ENCODE peak calls at places on chromosomes 13 and 19, in nine cellular contexts. One of them, this sample, is unnamed.

GRCh38 chr19:16886305-16886880 is 2.4 kb upstream of the F2RL3 start:
- DNase-seq in IMR-90: peak
- DNase-seq in fibroblast of lung: peak
- DNase-seq in CD8-positive, alpha-beta T cell: no peak
- DNase-seq in A549: peak
- DNase-seq in uterus: peak
- DNase-seq in pancreas: no peak
- DNase-seq in right cardiac atrium: peak
- DNase-seq in cardiac muscle cell: no peak
- DNase-seq in this sample: peak

GRCh38 chr19:46748325-46749109 is 2.3 kb upstream of the STRN4 start:
- DNase-seq in pancreas: no peak
- DNase-seq in fibroblast of lung: peak
- DNase-seq in right cardiac atrium: peak
- DNase-seq in A549: peak
- DNase-seq in CD8-positive, alpha-beta T cell: peak
- DNase-seq in cardiac muscle cell: peak
- DNase-seq in uterus: no peak
- DNase-seq in IMR-90: peak
- DNase-seq in this sample: peak

GRCh38 chr13:111911141-111911720 is 155.7 kb upstream of the SOX1 start:
- DNase-seq in pancreas: no peak
- DNase-seq in fibroblast of lung: no peak
- DNase-seq in cardiac muscle cell: no peak
- DNase-seq in uterus: no peak
- DNase-seq in A549: no peak
- DNase-seq in IMR-90: no peak
- DNase-seq in right cardiac atrium: no peak
- DNase-seq in CD8-positive, alpha-beta T cell: no peak
- DNase-seq in this sample: no peak

GRCh38 chr13:107271226-107271625 is 703.3 kb upstream of the ARGLU1 start:
- DNase-seq in uterus: no peak
- DNase-seq in cardiac muscle cell: no peak
- DNase-seq in CD8-positive, alpha-beta T cell: no peak
- DNase-seq in A549: no peak
- DNase-seq in fibroblast of lung: peak
- DNase-seq in right cardiac atrium: no peak
- DNase-seq in IMR-90: peak
- DNase-seq in pancreas: no peak
- DNase-seq in this sample: no peak

GRCh38 chr13:110436786-110437370 is 124.6 kb downstream of the RAB20 start:
- DNase-seq in fibroblast of lung: no peak
- DNase-seq in CD8-positive, alpha-beta T cell: no peak
- DNase-seq in cardiac muscle cell: no peak
- DNase-seq in IMR-90: no peak
- DNase-seq in A549: no peak
- DNase-seq in uterus: no peak
- DNase-seq in pancreas: no peak
- DNase-seq in right cardiac atrium: no peak
- DNase-seq in this sample: no peak

GRCh38 chr19:58406818-58407657 is 1.4 kb upstream of the ZNF584 start:
- DNase-seq in CD8-positive, alpha-beta T cell: no peak
- DNase-seq in pancreas: no peak
- DNase-seq in cardiac muscle cell: no peak
- DNase-seq in IMR-90: no peak
- DNase-seq in uterus: no peak
- DNase-seq in fibroblast of lung: no peak
- DNase-seq in A549: peak
- DNase-seq in right cardiac atrium: no peak
- DNase-seq in this sample: no peak

GRCh38 chr13:43159007-43159406 is 135.6 kb downstream of the DNAJC15 start:
- DNase-seq in CD8-positive, alpha-beta T cell: no peak
- DNase-seq in A549: no peak
- DNase-seq in cardiac muscle cell: no peak
- DNase-seq in right cardiac atrium: no peak
- DNase-seq in uterus: no peak
- DNase-seq in IMR-90: peak
- DNase-seq in fibroblast of lung: peak
- DNase-seq in pancreas: no peak
- DNase-seq in this sample: no peak

GRCh38 chr13:78875792-78876580 is 217.0 kb upstream of the OBI1 start:
- DNase-seq in fibroblast of lung: no peak
- DNase-seq in IMR-90: no peak
- DNase-seq in cardiac muscle cell: no peak
- DNase-seq in A549: no peak
- DNase-seq in right cardiac atrium: no peak
- DNase-seq in CD8-positive, alpha-beta T cell: no peak
- DNase-seq in uterus: no peak
- DNase-seq in pancreas: no peak
- DNase-seq in this sample: no peak

GRCh38 chr13:98416408-98416807 is 160.5 kb downstream of the STK24 start:
- DNase-seq in pancreas: peak
- DNase-seq in IMR-90: no peak
- DNase-seq in fibroblast of lung: no peak
- DNase-seq in right cardiac atrium: no peak
- DNase-seq in cardiac muscle cell: no peak
- DNase-seq in uterus: no peak
- DNase-seq in A549: no peak
- DNase-seq in CD8-positive, alpha-beta T cell: no peak
- DNase-seq in this sample: no peak

GRCh38 chr13:34926513-34926912 is 15.6 kb upstream of the NBEA start:
- DNase-seq in pancreas: no peak
- DNase-seq in fibroblast of lung: peak
- DNase-seq in A549: peak
- DNase-seq in right cardiac atrium: no peak
- DNase-seq in uterus: no peak
- DNase-seq in cardiac muscle cell: peak
- DNase-seq in CD8-positive, alpha-beta T cell: no peak
- DNase-seq in IMR-90: peak
- DNase-seq in this sample: no peak

GRCh38 chr19:18636969-18637629 is at the start of gene KLHL26:
- DNase-seq in cardiac muscle cell: no peak
- DNase-seq in CD8-positive, alpha-beta T cell: peak
- DNase-seq in A549: no peak
- DNase-seq in uterus: no peak
- DNase-seq in fibroblast of lung: no peak
- DNase-seq in pancreas: peak
- DNase-seq in right cardiac atrium: no peak
- DNase-seq in IMR-90: no peak
- DNase-seq in this sample: no peak

GRCh38 chr19:47445937-47446402 is 25.7 kb downstream of the SLC8A2 start:
- DNase-seq in fibroblast of lung: no peak
- DNase-seq in right cardiac atrium: peak
- DNase-seq in cardiac muscle cell: peak
- DNase-seq in CD8-positive, alpha-beta T cell: peak
- DNase-seq in uterus: peak
- DNase-seq in A549: peak
- DNase-seq in IMR-90: no peak
- DNase-seq in pancreas: peak
- DNase-seq in this sample: peak

GRCh38 chr13:34411177-34411576 is 530.9 kb upstream of the NBEA start:
- DNase-seq in CD8-positive, alpha-beta T cell: no peak
- DNase-seq in fibroblast of lung: no peak
- DNase-seq in A549: no peak
- DNase-seq in pancreas: no peak
- DNase-seq in uterus: no peak
- DNase-seq in right cardiac atrium: no peak
- DNase-seq in IMR-90: no peak
- DNase-seq in cardiac muscle cell: no peak
- DNase-seq in this sample: no peak

DNA sequence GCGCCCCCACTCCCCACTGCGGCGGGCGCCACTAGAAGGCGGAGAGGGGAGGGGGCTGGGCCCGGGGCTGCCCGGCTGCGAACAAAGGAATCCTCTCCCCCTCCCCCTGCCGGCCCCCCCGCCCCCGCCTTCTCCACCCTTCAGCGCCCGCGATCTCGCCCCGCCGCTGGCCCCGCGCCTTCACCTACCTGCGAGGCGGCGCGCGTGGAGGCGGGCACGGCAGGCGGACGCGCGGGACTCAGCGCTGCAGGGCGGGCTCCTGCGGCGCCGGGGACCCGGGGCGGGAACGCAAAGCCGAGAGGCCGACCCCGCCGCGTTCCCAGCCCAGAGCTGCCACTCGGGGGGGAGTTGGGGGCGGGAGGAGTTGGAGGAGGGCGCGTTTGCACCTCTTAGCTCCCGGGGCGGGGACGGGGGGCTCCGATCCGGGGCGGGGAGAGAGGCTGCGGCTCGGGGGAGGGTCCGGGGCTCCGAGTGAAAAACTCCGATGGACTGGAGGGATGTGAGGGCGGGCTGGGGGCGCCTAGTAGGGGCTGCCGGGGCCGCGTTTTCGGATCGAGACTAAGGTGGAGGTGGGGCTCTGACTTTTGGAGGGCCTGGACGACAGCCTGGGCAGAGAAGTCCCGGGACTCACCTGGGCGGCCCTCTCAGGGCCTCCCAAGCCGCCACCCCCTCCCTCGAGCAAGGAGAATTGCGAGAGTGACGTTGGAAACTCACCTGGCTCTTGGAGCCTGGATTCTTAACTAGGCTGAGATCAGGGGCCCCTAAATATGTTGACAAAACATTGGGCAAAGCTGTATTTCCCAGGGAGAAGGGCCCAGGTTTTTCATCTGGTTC is at the start of gene FBN3:
- DNase-seq in pancreas: no peak
- DNase-seq in uterus: no peak
- DNase-seq in right cardiac atrium: no peak
- DNase-seq in cardiac muscle cell: peak
- DNase-seq in A549: no peak
- DNase-seq in IMR-90: no peak
- DNase-seq in fibroblast of lung: no peak
- DNase-seq in CD8-positive, alpha-beta T cell: no peak
- DNase-seq in this sample: no peak
- H3K27ac ChIP-seq in pancreas: no peak
- H3K27ac ChIP-seq in uterus: no peak
- H3K27ac ChIP-seq in right cardiac atrium: no peak
- H3K27ac ChIP-seq in cardiac muscle cell: no peak
- H3K27ac ChIP-seq in A549: peak
- H3K27ac ChIP-seq in IMR-90: no peak
- H3K27ac ChIP-seq in fibroblast of lung: no peak
- H3K27ac ChIP-seq in CD8-positive, alpha-beta T cell: no peak
- H3K27ac ChIP-seq in this sample: no peak

DNA sequence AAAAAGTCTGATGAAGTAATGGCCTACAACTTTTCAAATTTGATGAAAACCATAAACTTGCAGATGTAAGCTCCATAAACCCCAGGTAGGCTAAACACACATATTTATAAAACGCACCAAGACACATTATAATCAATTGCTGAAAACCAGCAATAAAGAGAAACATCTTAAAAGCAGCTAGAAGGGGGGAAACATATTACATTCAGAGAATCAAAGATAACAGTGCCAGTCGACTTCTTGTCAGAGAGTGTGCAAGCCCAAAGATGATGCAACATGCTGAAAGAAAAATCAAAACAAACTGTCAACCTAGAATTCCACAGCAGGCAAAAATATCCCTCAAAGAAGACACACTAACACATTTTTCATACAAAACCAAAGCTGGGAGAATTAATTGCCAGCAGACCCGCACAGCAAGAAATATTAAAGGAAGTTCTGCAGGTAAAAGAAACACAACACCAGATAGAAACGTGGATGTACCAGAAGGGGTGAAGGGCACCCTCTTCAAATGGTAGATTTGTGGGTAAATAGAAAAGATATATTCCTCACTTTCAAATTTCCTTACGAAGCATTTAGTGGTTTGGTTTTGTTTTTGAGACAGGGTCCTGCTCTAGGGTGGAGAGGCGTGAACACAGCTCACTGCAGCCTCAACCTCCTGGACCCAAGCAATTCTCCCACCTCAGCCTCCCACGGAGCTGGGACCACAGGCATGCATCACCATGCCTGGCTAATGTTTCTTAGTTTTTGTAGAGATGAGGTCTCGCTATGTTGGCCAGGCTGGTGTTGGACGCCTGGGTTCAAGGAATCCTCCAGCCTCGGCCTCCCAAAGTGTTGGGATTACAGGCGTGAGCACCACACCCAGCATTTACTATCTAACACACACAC is 16.5 kb upstream of the ATP1A3 start:
- DNase-seq in IMR-90: peak
- DNase-seq in cardiac muscle cell: no peak
- DNase-seq in pancreas: no peak
- DNase-seq in CD8-positive, alpha-beta T cell: no peak
- DNase-seq in uterus: no peak
- DNase-seq in fibroblast of lung: no peak
- DNase-seq in right cardiac atrium: no peak
- DNase-seq in A549: no peak
- DNase-seq in this sample: no peak
- H3K27ac ChIP-seq in IMR-90: no peak
- H3K27ac ChIP-seq in cardiac muscle cell: no peak
- H3K27ac ChIP-seq in pancreas: no peak
- H3K27ac ChIP-seq in CD8-positive, alpha-beta T cell: no peak
- H3K27ac ChIP-seq in uterus: no peak
- H3K27ac ChIP-seq in fibroblast of lung: no peak
- H3K27ac ChIP-seq in right cardiac atrium: no peak
- H3K27ac ChIP-seq in A549: peak
- H3K27ac ChIP-seq in this sample: no peak

GRCh38 chr13:93621966-93622365 is 395.4 kb downstream of the GPC6 start:
- DNase-seq in cardiac muscle cell: no peak
- DNase-seq in uterus: no peak
- DNase-seq in CD8-positive, alpha-beta T cell: no peak
- DNase-seq in fibroblast of lung: no peak
- DNase-seq in A549: no peak
- DNase-seq in IMR-90: no peak
- DNase-seq in pancreas: no peak
- DNase-seq in right cardiac atrium: no peak
- DNase-seq in this sample: no peak
- H3K27ac ChIP-seq in cardiac muscle cell: no peak
- H3K27ac ChIP-seq in uterus: no peak
- H3K27ac ChIP-seq in CD8-positive, alpha-beta T cell: no peak
- H3K27ac ChIP-seq in fibroblast of lung: no peak
- H3K27ac ChIP-seq in A549: no peak
- H3K27ac ChIP-seq in IMR-90: no peak
- H3K27ac ChIP-seq in pancreas: no peak
- H3K27ac ChIP-seq in right cardiac atrium: no peak
- H3K27ac ChIP-seq in this sample: no peak

GRCh38 chr19:50159078-50159477 is 4.0 kb downstream of the IZUMO2 start:
- DNase-seq in uterus: no peak
- DNase-seq in right cardiac atrium: no peak
- DNase-seq in IMR-90: no peak
- DNase-seq in fibroblast of lung: no peak
- DNase-seq in pancreas: no peak
- DNase-seq in CD8-positive, alpha-beta T cell: no peak
- DNase-seq in cardiac muscle cell: no peak
- DNase-seq in A549: no peak
- DNase-seq in this sample: no peak
- H3K27ac ChIP-seq in uterus: no peak
- H3K27ac ChIP-seq in right cardiac atrium: no peak
- H3K27ac ChIP-seq in IMR-90: no peak
- H3K27ac ChIP-seq in fibroblast of lung: no peak
- H3K27ac ChIP-seq in pancreas: no peak
- H3K27ac ChIP-seq in CD8-positive, alpha-beta T cell: no peak
- H3K27ac ChIP-seq in cardiac muscle cell: no peak
- H3K27ac ChIP-seq in A549: no peak
- H3K27ac ChIP-seq in this sample: no peak

This sample was measured in psoas muscle.